ENCODE peak calls at places on chromosomes 12 and 14, in six cellular contexts. Q, X, R, I, Y and P are unnamed samples.

GRCh38 chr14:54364555-54365415 is 32.0 kb upstream of the CDKN3 start:
- DNase-seq in Q (no peak), X (no peak), R (no peak), I (peak; percentile 85), Y (no peak), P (peak; percentile 52)

GRCh38 chr14:103401223-103402214 is 16.3 kb downstream of the MARK3 start:
- DNase-seq in Q (no peak), X (no peak), R (peak; percentile 69), I (peak; percentile 73), Y (no peak), P (peak; percentile 85)

GRCh38 chr14:65792208-65792905 is 379.8 kb downstream of the FUT8 start:
- DNase-seq in Q (no peak), X (no peak), R (no peak), I (peak; percentile 47), Y (no peak), P (peak; percentile 76)

GRCh38 chr14:78005325-78005724 is 164.8 kb upstream of the NRXN3 start:
- DNase-seq in Q (no peak), X (no peak), R (no peak), I (peak; percentile 80), Y (no peak), P (peak; percentile 91)

GRCh38 chr12:32821293-32822089 is 65.8 kb upstream of the YARS2 start:
- DNase-seq in Q (no peak), X (no peak), R (no peak), I (no peak), Y (no peak), P (peak; percentile 17)

GRCh38 chr12:119843100-119843499 is 34.0 kb downstream of the CIT start:
- DNase-seq in Q (no peak), X (no peak), R (no peak), I (peak; percentile 67), Y (no peak), P (no peak)

GRCh38 chr14:34824256-34824655 is 50.9 kb downstream of the BAZ1A start:
- DNase-seq in Q (no peak), X (no peak), R (no peak), I (no peak), Y (no peak), P (no peak)

GRCh38 chr14:61662437-61663311 is 32.6 kb upstream of the HIF1A start:
- DNase-seq in Q (no peak), X (no peak), R (peak; percentile 35), I (peak; percentile 66), Y (no peak), P (peak; percentile 81)

GRCh38 chr14:65639216-65639615 is 226.7 kb downstream of the FUT8 start:
- DNase-seq in Q (no peak), X (no peak), R (no peak), I (peak; percentile 37), Y (no peak), P (peak; percentile 3)

GRCh38 chr12:96811083-96811482 is 96.0 kb upstream of the NEDD1 start:
- DNase-seq in Q (no peak), X (no peak), R (no peak), I (peak; percentile 71), Y (no peak), P (peak; percentile 73)

GRCh38 chr12:95857151-95857550 is 1.6 kb upstream of the SNRPF start:
- DNase-seq in Q (no peak), X (no peak), R (no peak), I (no peak), Y (no peak), P (no peak)

GRCh38 chr12:124635316-124635715 is 67.9 kb upstream of the NCOR2 start:
- DNase-seq in Q (no peak), X (no peak), R (no peak), I (no peak), Y (no peak), P (no peak)

GRCh38 chr12:117328556-117329100 is 32.8 kb downstream of the NOS1 start:
- DNase-seq in Q (no peak), X (no peak), R (no peak), I (no peak), Y (no peak), P (no peak)

GRCh38 chr12:52189376-52190174 is 2.2 kb downstream of the KRT80 start:
- DNase-seq in Q (no peak), X (no peak), R (no peak), I (peak; percentile 75), Y (no peak), P (no peak)

GRCh38 chr12:67698711-67699603 is 50.4 kb downstream of the DYRK2 start:
- DNase-seq in Q (no peak), X (no peak), R (peak; percentile 41), I (peak; percentile 55), Y (peak; percentile 42), P (peak; percentile 96)

GRCh38 chr14:65321370-65321875 is 91.1 kb upstream of the FUT8 start:
- DNase-seq in Q (no peak), X (no peak), R (no peak), I (no peak), Y (no peak), P (no peak)

GRCh38 chr12:52521175-52521574 is 981 bp upstream of the KRT5 start:
- DNase-seq in Q (no peak), X (no peak), R (no peak), I (no peak), Y (no peak), P (peak; percentile 95)

GRCh38 chr14:90815817-90816662 is at the start of gene TTC7B:
- DNase-seq in Q (no peak), X (no peak), R (no peak), I (peak; percentile 15), Y (peak; percentile 12), P (peak; percentile 5)

GRCh38 chr12:121893901-121894540 is 5.4 kb downstream of the PSMD9 start:
- DNase-seq in Q (no peak), X (no peak), R (peak; percentile 29), I (peak; percentile 77), Y (no peak), P (peak; percentile 81)

GRCh38 chr14:75812592-75812991 is 151.5 kb downstream of the TTLL5 start:
- DNase-seq in Q (no peak), X (no peak), R (no peak), I (no peak), Y (no peak), P (no peak)

GRCh38 chr14:102663031-102663430 is 70.6 kb downstream of the RCOR1 start:
- DNase-seq in Q (no peak), X (no peak), R (no peak), I (peak; percentile 27), Y (no peak), P (no peak)

GRCh38 chr14:103890052-103890371 is 38.2 kb upstream of the TDRD9 start:
- DNase-seq in Q (no peak), X (no peak), R (no peak), I (no peak), Y (no peak), P (no peak)

GRCh38 chr14:90544566-90544965 is 147.7 kb downstream of the CALM1 start:
- DNase-seq in Q (no peak), X (no peak), R (no peak), I (no peak), Y (no peak), P (no peak)

GRCh38 chr12:53098354-53098981 is 1.0 kb downstream of the IGFBP6 start:
- DNase-seq in Q (no peak), X (peak; percentile 73), R (peak; percentile 75), I (peak; percentile 80), Y (no peak), P (peak; percentile 77)

GRCh38 chr12:122322501-122322900 is 56.2 kb upstream of the VPS33A start:
- DNase-seq in Q (no peak), X (no peak), R (no peak), I (no peak), Y (no peak), P (no peak)

GRCh38 chr14:60225268-60225667 is 23.8 kb upstream of the PPM1A start:
- DNase-seq in Q (no peak), X (no peak), R (no peak), I (no peak), Y (no peak), P (no peak)

GRCh38 chr12:49967042-49967776 is 5.5 kb downstream of the AQP5 start:
- DNase-seq in Q (peak; percentile 89), X (peak; percentile 91), R (peak; percentile 51), I (peak; percentile 85), Y (peak; percentile 92), P (peak; percentile 66)

GRCh38 chr12:26740991-26741390 is 92.0 kb downstream of the ITPR2 start:
- DNase-seq in Q (no peak), X (no peak), R (no peak), I (no peak), Y (no peak), P (no peak)

GRCh38 chr14:34623506-34623905 is 6.4 kb downstream of the SNX6 start:
- DNase-seq in Q (no peak), X (no peak), R (no peak), I (no peak), Y (no peak), P (peak; percentile 38)

GRCh38 chr12:104575442-104575841 is 118.7 kb downstream of the CHST11 start:
- DNase-seq in Q (no peak), X (no peak), R (no peak), I (no peak), Y (no peak), P (no peak)

GRCh38 chr12:113368331-113368730 is 9.9 kb downstream of the PLBD2 start:
- DNase-seq in Q (no peak), X (no peak), R (no peak), I (no peak), Y (no peak), P (no peak)

GRCh38 chr14:52254086-52254485 is 13.4 kb upstream of the PTGDR start:
- DNase-seq in Q (no peak), X (no peak), R (no peak), I (no peak), Y (no peak), P (no peak)

GRCh38 chr12:51171884-51172514 is 936 bp downstream of the TFCP2 start:
- DNase-seq in Q (no peak), X (no peak), R (peak; percentile 7), I (peak; percentile 35), Y (peak; percentile 9), P (peak; percentile 25)

GRCh38 chr14:99619873-99620834 is 16.1 kb upstream of the CCDC85C start:
- DNase-seq in Q (no peak), X (peak; percentile 43), R (no peak), I (peak; percentile 42), Y (no peak), P (no peak)